ENCODE peak calls at places on chromosomes 4 and X, in four cellular contexts. N is choroid plexus epithelial cell, U is fibroblast of the aortic adventitia, L is AG04449. V is an unnamed sample.

GRCh38 chr4:174248407-174248806 is 35.1 kb downstream of the FBXO8 start:
- DNase-seq in U (no peak), N (no peak), L (no peak), V (no peak)

GRCh38 chrX:44431206-44431605 is 87.7 kb upstream of the EFHC2 start:
- DNase-seq in N (no peak), U (no peak), L (no peak), V (no peak)

GRCh38 chrX:149208285-149208684 is 296.8 kb downstream of the IDS start:
- DNase-seq in L (no peak), U (no peak), N (no peak), V (no peak)

GRCh38 chr4:98646422-98646821 is 12.0 kb downstream of the TSPAN5 start:
- DNase-seq in N (no peak), U (no peak), L (no peak), V (no peak)

GRCh38 chr4:57679969-57680368 is 569.8 kb upstream of the IGFBP7 start:
- DNase-seq in U (no peak), L (no peak), N (no peak), V (no peak)

GRCh38 chr4:6573986-6574746 is 823 bp upstream of the MAN2B2 start:
- DNase-seq in U (no peak), N (no peak), L (no peak), V (no peak)

GRCh38 chr4:98474408-98474844 is 184.0 kb downstream of the TSPAN5 start:
- DNase-seq in N (peak), U (peak), L (peak), V (no peak)

GRCh38 chrX:67544281-67544680 is 460 bp downstream of the AR start:
- DNase-seq in U (peak), N (no peak), L (no peak), V (no peak)

GRCh38 chr4:147822128-147822527 is 90.2 kb downstream of the ARHGAP10 start:
- DNase-seq in U (peak), L (no peak), N (peak), V (no peak)

GRCh38 chrX:45513042-45513441 is 312.4 kb upstream of the DIPK2B start:
- DNase-seq in L (no peak), U (no peak), N (no peak), V (no peak)

GRCh38 chr4:147578611-147579010 is 38.6 kb upstream of the TMEM184C start:
- DNase-seq in U (no peak), L (no peak), N (no peak), V (no peak)

GRCh38 chrX:15418041-15418706 is 34.0 kb upstream of the VEGFD start:
- DNase-seq in L (peak), U (peak), N (no peak), V (no peak)

GRCh38 chrX:69524765-69525164 is 20.6 kb downstream of the NALF2 start:
- DNase-seq in N (no peak), U (no peak), L (no peak), V (no peak)

GRCh38 chrX:125532411-125533089 is 212.9 kb downstream of the TEX13C start:
- DNase-seq in N (no peak), L (no peak), U (no peak), V (no peak)

GRCh38 chrX:41906515-41907165 is 16.7 kb downstream of the CASK start:
- DNase-seq in U (no peak), N (peak), L (no peak), V (no peak)

GRCh38 chr4:47287735-47288134 is 175.8 kb downstream of the COMMD8 start:
- DNase-seq in U (peak), L (peak), N (peak), V (no peak)

GRCh38 chr4:125231661-125232060 is 83.1 kb upstream of the FAT4 start:
- DNase-seq in N (no peak), U (no peak), L (no peak), V (no peak)

GRCh38 chr4:128061566-128062536 is 739 bp downstream of the LARP1B start:
- DNase-seq in N (peak), U (peak), L (no peak), V (peak)

GRCh38 chr4:26860922-26861433 is 337 bp downstream of the STIM2 start:
- DNase-seq in U (no peak), L (no peak), N (peak), V (peak)

GRCh38 chr4:26859762-26860156 is 882 bp upstream of the STIM2 start:
- DNase-seq in U (no peak), N (no peak), L (no peak), V (peak)

GRCh38 chr4:26858947-26859401 is 1.7 kb upstream of the STIM2 start:
- DNase-seq in U (no peak), N (no peak), L (no peak), V (no peak)

GRCh38 chr4:26861434-26862186 is 969 bp downstream of the STIM2 start:
- DNase-seq in N (peak), U (peak), L (no peak), V (peak)

DNA sequence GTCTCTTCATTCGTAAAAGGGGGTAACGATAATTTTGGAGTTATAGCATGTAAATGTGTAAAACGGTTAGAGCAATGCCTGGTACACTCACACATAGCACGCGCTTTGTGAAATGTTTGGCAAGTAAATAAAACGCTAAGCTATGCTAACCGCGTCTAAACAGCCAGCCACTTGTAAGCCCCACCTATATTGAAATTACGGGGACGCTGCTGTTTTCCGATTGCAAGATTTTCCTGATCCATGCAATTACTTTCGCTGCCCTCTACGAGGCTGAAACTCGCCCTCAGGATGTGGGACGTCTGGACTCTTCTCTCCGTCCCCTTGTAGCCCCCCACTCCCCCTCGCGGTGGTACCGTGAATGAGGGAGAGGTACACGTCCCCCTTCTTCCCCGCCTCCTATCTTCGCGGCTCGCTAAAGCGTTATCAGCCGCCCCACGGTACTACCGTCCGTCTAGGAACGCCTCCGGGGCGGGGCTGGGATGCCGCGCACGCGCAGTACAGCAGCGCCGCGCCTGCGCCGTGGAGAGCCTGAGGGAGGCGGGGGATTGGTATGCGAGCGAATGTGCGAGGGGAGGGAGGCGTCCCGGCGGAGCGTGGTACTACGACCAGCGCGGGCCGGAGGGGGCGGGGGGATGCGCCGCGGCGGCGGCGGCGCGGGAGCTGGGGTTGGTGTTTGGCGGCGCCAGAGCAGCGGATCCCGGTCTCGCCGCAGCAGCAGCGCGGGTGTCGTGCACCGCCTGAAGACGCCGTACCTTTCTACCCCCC is at the start of gene STIM2:
- DNase-seq in U (peak), N (peak), L (peak), V (peak)
- TF ChIP-seq CTCF in U (peak), N (peak), L (peak), V (peak)

DNA sequence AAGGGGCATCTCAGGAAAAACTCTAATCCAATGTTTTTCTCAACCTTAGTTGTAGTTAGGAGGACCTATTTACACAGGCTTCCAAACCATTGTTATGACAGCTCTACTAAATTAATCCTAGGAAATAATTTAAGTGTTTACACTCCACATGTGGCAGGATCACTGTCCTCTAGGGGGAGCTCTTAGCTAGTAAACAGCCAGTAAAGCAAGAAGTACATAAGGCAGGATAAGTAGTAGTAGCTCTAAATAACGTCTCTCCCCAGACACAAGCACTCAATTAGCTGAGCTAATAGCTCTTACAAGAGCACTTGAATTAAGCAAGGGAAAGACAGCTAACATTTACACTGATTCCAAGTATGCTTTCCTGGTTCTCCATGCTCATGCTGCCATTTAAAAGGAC is 37.3 kb downstream of the NUDT11 start:
- DNase-seq in N (peak), U (peak), L (no peak), V (no peak)
- TF ChIP-seq CTCF in N (peak), U (peak), L (peak), V (peak)

GRCh38 chr4:146274774-146275173 is 60.4 kb downstream of the REELD1 start:
- DNase-seq in U (no peak), L (no peak), N (no peak), V (no peak)
- TF ChIP-seq CTCF in U (no peak), L (no peak), N (no peak), V (no peak)

GRCh38 chr4:64271601-64272081 is 137.6 kb downstream of the TECRL start:
- DNase-seq in N (no peak), U (no peak), L (no peak), V (no peak)
- TF ChIP-seq CTCF in N (no peak), U (no peak), L (no peak), V (no peak)

GRCh38 chr4:138981930-138982390 is 33.6 kb upstream of the NOCT start:
- DNase-seq in U (peak), N (peak), L (no peak), V (no peak)
- TF ChIP-seq CTCF in U (peak), N (peak), L (no peak), V (peak)

GRCh38 chr4:74125072-74125471 is 26.1 kb upstream of the CXCL2 start:
- DNase-seq in U (no peak), N (no peak), L (no peak), V (no peak)

GRCh38 chr4:74123065-74123728 is 24.2 kb upstream of the CXCL2 start:
- DNase-seq in L (peak), N (peak), U (peak), V (no peak)

GRCh38 chr4:74121643-74122579 is 22.9 kb upstream of the CXCL2 start:
- DNase-seq in N (no peak), U (no peak), L (no peak), V (no peak)

DNA sequence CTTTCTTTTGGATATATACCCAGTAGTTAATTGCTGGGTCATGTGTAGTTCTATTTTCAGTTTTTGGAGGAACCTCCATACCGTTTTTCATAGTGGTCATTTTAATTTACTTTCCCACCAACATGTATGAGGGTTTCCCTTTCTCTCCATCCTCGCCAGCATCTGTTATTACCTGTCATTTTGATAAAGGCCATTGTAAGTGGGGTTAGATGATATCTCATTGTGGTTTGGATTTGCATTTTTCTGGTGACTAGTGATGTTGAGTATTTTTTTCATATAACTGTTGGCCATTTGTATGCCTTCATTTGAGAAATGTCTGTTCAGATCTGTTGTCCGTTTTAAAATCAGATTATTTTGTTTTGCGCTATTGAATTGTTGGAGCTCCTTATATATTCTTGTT is 28.8 kb upstream of the CXCL2 start:
- DNase-seq in L (no peak), U (peak), N (no peak), V (no peak)
- TF ChIP-seq CTCF in L (no peak), U (no peak), N (no peak), V (no peak)

GRCh38 chr4:8275511-8275910 is 6.0 kb downstream of the HTRA3 start:
- DNase-seq in L (no peak), U (no peak), N (no peak), V (no peak)

GRCh38 chr4:8273450-8273849 is 3.9 kb downstream of the HTRA3 start:
- DNase-seq in U (no peak), L (no peak), N (no peak), V (no peak)

GRCh38 chr4:8274066-8274652 is 4.6 kb downstream of the HTRA3 start:
- DNase-seq in N (no peak), L (no peak), U (no peak), V (no peak)

GRCh38 chr4:8276358-8277240 is 7.0 kb downstream of the HTRA3 start:
- DNase-seq in N (peak), U (peak), L (no peak), V (no peak)

GRCh38 chr4:8274772-8275241 is 5.3 kb downstream of the HTRA3 start:
- DNase-seq in L (peak), U (peak), N (peak), V (peak)
- TF ChIP-seq CTCF in L (peak), U (peak), N (peak), V (no peak)

GRCh38 chr4:158861281-158861680 is 92.5 kb downstream of the FNIP2 start:
- DNase-seq in U (no peak), L (no peak), N (no peak), V (no peak)

GRCh38 chr4:158861766-158862165 is 92.9 kb downstream of the FNIP2 start:
- DNase-seq in N (no peak), L (no peak), U (no peak), V (no peak)

GRCh38 chr4:158858410-158859189 is 89.8 kb downstream of the FNIP2 start:
- DNase-seq in U (peak), N (peak), L (peak), V (no peak)

GRCh38 chr4:158859661-158860060 is 90.8 kb downstream of the FNIP2 start:
- DNase-seq in N (peak), L (no peak), U (peak), V (no peak)

DNA sequence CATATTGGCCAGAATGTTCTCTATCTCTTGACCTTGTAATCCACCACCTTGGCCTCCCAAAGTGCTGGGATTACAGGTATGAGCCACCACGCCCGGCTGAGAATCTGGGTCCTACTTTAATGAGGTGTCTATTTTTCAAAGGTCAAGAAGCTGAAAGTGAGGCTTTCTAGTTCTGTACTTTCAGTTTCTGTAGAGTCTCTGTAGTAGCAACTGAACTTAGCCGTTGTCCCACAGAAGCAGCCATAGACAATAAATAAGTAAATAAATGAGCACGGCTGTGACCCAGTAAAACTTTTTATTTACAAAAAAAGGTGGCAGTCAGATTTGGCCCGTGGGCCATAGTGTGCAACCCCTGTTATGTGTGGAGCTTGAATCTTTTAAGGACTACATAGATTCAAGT is 92.0 kb downstream of the FNIP2 start:
- DNase-seq in L (no peak), N (no peak), U (no peak), V (no peak)
- TF ChIP-seq CTCF in L (no peak), N (no peak), U (no peak), V (no peak)

DNA sequence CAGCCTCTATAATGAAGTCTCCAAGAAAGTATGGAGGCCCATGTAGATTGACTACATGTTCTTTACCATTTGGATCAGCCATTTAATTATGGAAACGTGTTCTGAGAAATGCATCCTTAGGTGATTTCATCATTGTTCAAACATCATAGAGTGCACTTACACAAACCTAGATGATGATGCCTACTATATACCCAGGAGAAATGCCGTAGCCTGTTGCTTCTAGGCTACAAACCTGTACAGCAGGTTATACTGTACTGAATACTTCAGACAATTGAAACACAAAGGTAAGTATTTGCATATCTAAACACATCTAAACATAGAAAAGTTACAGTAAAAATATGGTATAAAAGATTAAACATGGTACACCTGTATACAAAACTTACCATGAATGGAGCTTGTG is 186.5 kb upstream of the FSTL5 start:
- DNase-seq in L (no peak), U (no peak), N (no peak), V (no peak)
- TF ChIP-seq CTCF in L (no peak), U (no peak), N (no peak), V (no peak)